ENCODE peak calls at places on chromosomes 1 and 21, in four cellular contexts. One of them, this sample, is unnamed.

GRCh38 chr1:174998569-174999215 is 1.1 kb upstream of the CACYBP start:
- DNase-seq in mesendoderm: peak; percentile 75
- DNase-seq in IMR-90: peak; percentile 36
- DNase-seq in H1: no peak
- DNase-seq in this sample: peak; percentile 46

GRCh38 chr1:115229016-115229415 is 109.0 kb downstream of the NGF start:
- DNase-seq in IMR-90: no peak
- DNase-seq in mesendoderm: no peak
- DNase-seq in H1: no peak
- DNase-seq in this sample: no peak

GRCh38 chr1:1835546-1835945 is 55.3 kb downstream of the GNB1 start:
- DNase-seq in IMR-90: no peak
- DNase-seq in H1: no peak
- DNase-seq in mesendoderm: no peak
- DNase-seq in this sample: no peak

GRCh38 chr1:240575976-240576666 is 35.8 kb downstream of the GREM2 start:
- DNase-seq in IMR-90: peak; percentile 60
- DNase-seq in H1: no peak
- DNase-seq in mesendoderm: peak; percentile 51
- DNase-seq in this sample: no peak

GRCh38 chr21:41965447-41966340 is 11.9 kb upstream of the C2CD2 start:
- DNase-seq in H1: no peak
- DNase-seq in IMR-90: no peak
- DNase-seq in mesendoderm: no peak
- DNase-seq in this sample: no peak

GRCh38 chr1:114153621-114154145 is at the start of gene SYT6:
- DNase-seq in H1: no peak
- DNase-seq in mesendoderm: peak; percentile 52
- DNase-seq in IMR-90: no peak
- DNase-seq in this sample: no peak

GRCh38 chr1:54297596-54298283 is 97.8 kb downstream of the MRPL37 start:
- DNase-seq in H1: no peak
- DNase-seq in IMR-90: no peak
- DNase-seq in mesendoderm: no peak
- DNase-seq in this sample: no peak

GRCh38 chr1:62516600-62516999 is 79.8 kb downstream of the USP1 start:
- DNase-seq in mesendoderm: no peak
- DNase-seq in H1: no peak
- DNase-seq in IMR-90: peak; percentile 30
- DNase-seq in this sample: no peak

GRCh38 chr1:21124846-21125245 is 51.9 kb downstream of the EIF4G3 start:
- DNase-seq in H1: no peak
- DNase-seq in mesendoderm: no peak
- DNase-seq in IMR-90: peak; percentile 73
- DNase-seq in this sample: no peak

GRCh38 chr1:23558872-23559135 is 497 bp downstream of the ID3 start:
- DNase-seq in IMR-90: no peak
- DNase-seq in H1: no peak
- DNase-seq in mesendoderm: no peak
- DNase-seq in this sample: no peak

GRCh38 chr1:205064301-205064700 is 20.0 kb downstream of the TMEM81 start:
- DNase-seq in mesendoderm: no peak
- DNase-seq in IMR-90: no peak
- DNase-seq in H1: no peak
- DNase-seq in this sample: no peak

GRCh38 chr1:230849451-230850194 is 18.7 kb downstream of the C1orf198 start:
- DNase-seq in mesendoderm: no peak
- DNase-seq in IMR-90: peak; percentile 95
- DNase-seq in H1: no peak
- DNase-seq in this sample: no peak

GRCh38 chr1:215807218-215807617 is 240.1 kb downstream of the KCTD3 start:
- DNase-seq in IMR-90: no peak
- DNase-seq in H1: no peak
- DNase-seq in mesendoderm: no peak
- DNase-seq in this sample: no peak

DNA sequence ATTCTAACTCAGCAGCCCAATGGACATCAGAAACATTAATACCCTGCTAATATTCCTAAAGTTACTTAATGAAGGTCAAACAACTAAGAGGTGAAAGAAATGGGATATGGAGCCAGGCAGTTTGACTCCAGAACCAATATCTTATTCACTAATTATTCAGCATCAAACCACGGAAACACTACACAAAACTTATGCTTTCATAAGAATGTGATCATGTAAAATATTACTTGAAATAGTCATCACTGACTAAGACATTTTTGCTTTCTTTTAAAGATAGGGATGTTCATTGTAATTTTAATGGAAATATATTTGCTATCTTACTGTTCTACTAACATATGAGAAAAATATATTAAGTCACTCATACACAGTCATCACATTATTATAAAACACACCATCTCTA is 240.8 kb downstream of the KCTD3 start:
- DNase-seq in mesendoderm: no peak
- DNase-seq in IMR-90: peak; percentile 63
- DNase-seq in H1: no peak
- DNase-seq in this sample: no peak
- H4K5ac ChIP-seq in mesendoderm: no peak overlapping the region
- H4K5ac ChIP-seq in IMR-90: no peak overlapping the region
- H4K5ac ChIP-seq in H1: no peak overlapping the region
- H4K5ac ChIP-seq in this sample: no peak overlapping the region

GRCh38 chr1:160255761-160256300 is 6.5 kb downstream of the DCAF8 start:
- DNase-seq in H1: no peak
- DNase-seq in mesendoderm: no peak
- DNase-seq in IMR-90: no peak
- DNase-seq in this sample: no peak
- H4K5ac ChIP-seq in H1: no peak overlapping the region
- H4K5ac ChIP-seq in mesendoderm: no peak overlapping the region
- H4K5ac ChIP-seq in IMR-90: no peak overlapping the region
- H4K5ac ChIP-seq in this sample: no peak overlapping the region

GRCh38 chr1:51898090-51898734 is 19.7 kb upstream of the NRDC start:
- DNase-seq in IMR-90: peak; percentile 97
- DNase-seq in H1: no peak
- DNase-seq in mesendoderm: no peak
- DNase-seq in this sample: no peak

GRCh38 chr1:51902456-51902855 is 23.9 kb upstream of the NRDC start:
- DNase-seq in mesendoderm: no peak
- DNase-seq in H1: no peak
- DNase-seq in IMR-90: no peak
- DNase-seq in this sample: no peak

GRCh38 chr1:51899022-51899421 is 20.5 kb upstream of the NRDC start:
- DNase-seq in mesendoderm: no peak
- DNase-seq in H1: no peak
- DNase-seq in IMR-90: no peak
- DNase-seq in this sample: no peak

GRCh38 chr1:51897699-51898031 is 19.1 kb upstream of the NRDC start:
- DNase-seq in IMR-90: peak; percentile 97
- DNase-seq in H1: no peak
- DNase-seq in mesendoderm: no peak
- DNase-seq in this sample: no peak

GRCh38 chr1:51901151-51901550 is 22.6 kb upstream of the NRDC start:
- DNase-seq in mesendoderm: no peak
- DNase-seq in IMR-90: no peak
- DNase-seq in H1: no peak
- DNase-seq in this sample: no peak
- H4K5ac ChIP-seq in mesendoderm: no peak overlapping the region
- H4K5ac ChIP-seq in IMR-90: no peak overlapping the region
- H4K5ac ChIP-seq in H1: no peak overlapping the region
- H4K5ac ChIP-seq in this sample: no peak overlapping the region

GRCh38 chr21:32356874-32357395 is 35.9 kb downstream of the URB1 start:
- DNase-seq in mesendoderm: no peak
- DNase-seq in H1: no peak
- DNase-seq in IMR-90: no peak
- DNase-seq in this sample: no peak
- H4K5ac ChIP-seq in mesendoderm: no peak overlapping the region
- H4K5ac ChIP-seq in H1: no peak overlapping the region
- H4K5ac ChIP-seq in IMR-90: no peak overlapping the region
- H4K5ac ChIP-seq in this sample: no peak overlapping the region

DNA sequence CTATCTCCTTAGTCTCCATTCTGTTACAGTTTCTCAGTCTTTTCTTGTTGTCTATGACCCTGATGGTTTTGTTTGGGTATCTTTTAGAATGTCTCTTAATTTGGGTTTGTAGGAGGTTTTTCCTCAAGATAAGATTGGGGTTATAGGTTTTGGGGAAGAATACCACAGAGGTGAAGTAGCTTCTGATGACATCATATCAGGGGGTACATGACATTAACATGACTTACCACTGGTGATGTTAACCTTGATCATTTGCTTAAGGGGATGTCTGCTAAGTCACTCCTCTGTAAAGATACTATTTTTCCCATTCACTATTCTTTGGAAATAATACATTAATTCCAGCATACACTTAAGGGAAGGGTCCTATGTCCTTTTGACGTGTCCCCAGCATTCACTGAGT is 11.9 kb downstream of the RAVER2 start:
- DNase-seq in H1: no peak
- DNase-seq in mesendoderm: no peak
- DNase-seq in IMR-90: no peak
- DNase-seq in this sample: no peak
- H4K5ac ChIP-seq in H1: no peak overlapping the region
- H4K5ac ChIP-seq in mesendoderm: no peak overlapping the region
- H4K5ac ChIP-seq in IMR-90: no peak overlapping the region
- H4K5ac ChIP-seq in this sample: no peak overlapping the region

GRCh38 chr1:110224240-110224995 is 14.3 kb downstream of the KCNC4 start:
- DNase-seq in IMR-90: no peak
- DNase-seq in mesendoderm: peak; percentile 76
- DNase-seq in H1: no peak
- DNase-seq in this sample: no peak
- H4K5ac ChIP-seq in IMR-90: no peak overlapping the region
- H4K5ac ChIP-seq in mesendoderm: no peak overlapping the region
- H4K5ac ChIP-seq in H1: no peak overlapping the region
- H4K5ac ChIP-seq in this sample: no peak overlapping the region

DNA sequence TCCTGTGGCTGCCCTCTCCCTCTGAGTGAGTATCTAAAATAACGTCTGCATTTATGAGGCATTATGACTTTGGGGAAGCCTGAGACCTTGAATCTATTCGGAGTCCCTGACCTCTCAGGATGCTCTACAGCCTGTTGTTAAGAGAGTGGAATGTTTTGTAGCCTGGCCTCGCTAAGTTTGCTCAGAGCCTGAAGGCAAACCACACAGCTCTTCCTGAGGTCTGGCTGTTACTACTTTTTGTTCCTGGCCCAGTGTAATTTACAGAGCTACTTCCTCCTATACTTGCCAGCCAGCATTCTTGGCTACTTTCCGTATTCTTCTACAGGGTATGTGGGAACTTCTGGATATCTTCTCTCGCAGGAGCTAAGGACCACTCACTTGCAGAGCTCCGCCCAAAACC is 3.6 kb upstream of the ZMYM4 start:
- DNase-seq in IMR-90: peak; percentile 35
- DNase-seq in mesendoderm: peak; percentile 82
- DNase-seq in H1: no peak
- DNase-seq in this sample: peak; percentile 27
- H4K5ac ChIP-seq in IMR-90: peak overlapping the region; percentile 92
- H4K5ac ChIP-seq in mesendoderm: no peak overlapping the region
- H4K5ac ChIP-seq in H1: no peak overlapping the region
- H4K5ac ChIP-seq in this sample: no peak overlapping the region

GRCh38 chr1:36882536-36883285 is 151.6 kb downstream of the GRIK3 start:
- DNase-seq in H1: no peak
- DNase-seq in IMR-90: no peak
- DNase-seq in mesendoderm: no peak
- DNase-seq in this sample: peak; percentile 8

GRCh38 chr1:36881541-36881940 is 152.8 kb downstream of the GRIK3 start:
- DNase-seq in mesendoderm: no peak
- DNase-seq in IMR-90: no peak
- DNase-seq in H1: no peak
- DNase-seq in this sample: peak; percentile 5

GRCh38 chr1:36880155-36881070 is 153.9 kb downstream of the GRIK3 start:
- DNase-seq in mesendoderm: no peak
- DNase-seq in H1: no peak
- DNase-seq in IMR-90: no peak
- DNase-seq in this sample: peak; percentile 22

GRCh38 chr1:36879613-36880012 is 154.7 kb downstream of the GRIK3 start:
- DNase-seq in mesendoderm: no peak
- DNase-seq in IMR-90: no peak
- DNase-seq in H1: no peak
- DNase-seq in this sample: peak; percentile 16

DNA sequence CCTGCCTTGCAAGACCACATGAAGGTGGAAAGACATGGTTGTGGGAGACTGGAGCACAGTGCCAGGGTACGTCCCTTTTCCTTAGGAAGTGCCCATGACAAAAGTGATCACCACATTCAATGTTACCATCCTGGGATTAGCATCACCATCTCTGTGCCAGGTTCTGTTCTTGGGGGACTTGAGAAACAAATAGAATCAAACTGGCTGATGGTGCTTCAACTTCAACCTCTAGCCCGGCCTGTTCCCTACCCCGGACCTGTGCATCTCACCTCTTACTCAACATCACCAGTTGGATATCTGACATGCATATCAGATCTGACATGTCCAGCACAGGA is 153.3 kb downstream of the GRIK3 start:
- DNase-seq in IMR-90: no peak
- DNase-seq in mesendoderm: no peak
- DNase-seq in H1: no peak
- DNase-seq in this sample: peak; percentile 4
- H4K5ac ChIP-seq in IMR-90: no peak overlapping the region
- H4K5ac ChIP-seq in mesendoderm: no peak overlapping the region
- H4K5ac ChIP-seq in H1: no peak overlapping the region
- H4K5ac ChIP-seq in this sample: no peak overlapping the region

GRCh38 chr1:246795906-246796694 is 71.9 kb downstream of the SCCPDH start:
- DNase-seq in IMR-90: no peak
- DNase-seq in mesendoderm: no peak
- DNase-seq in H1: no peak
- DNase-seq in this sample: no peak
- H4K5ac ChIP-seq in IMR-90: no peak overlapping the region
- H4K5ac ChIP-seq in mesendoderm: no peak overlapping the region
- H4K5ac ChIP-seq in H1: no peak overlapping the region
- H4K5ac ChIP-seq in this sample: no peak overlapping the region